ENCODE peak calls at places on chromosomes 16 and 17, in four cellular contexts. G is IMR-90, O is right atrium auricular region, U is GM12864. N is an unnamed sample.

GRCh38 chr16:89216315-89217137 is 977 bp upstream of the ZNF778 start:
- DNase-seq in G (peak; percentile 77), O (peak; percentile 86), U (peak; percentile 52), N (peak; percentile 80)

GRCh38 chr16:2905241-2905987 is 6.3 kb upstream of the FLYWCH1 start:
- DNase-seq in O (peak; percentile 100), G (peak; percentile 99), U (peak; percentile 94), N (peak; percentile 100)

GRCh38 chr16:74862743-74863244 is 88.2 kb upstream of the FA2H start:
- DNase-seq in G (peak; percentile 47), U (no peak), O (no peak), N (no peak)

GRCh38 chr17:42310281-42311156 is 22.2 kb downstream of the STAT5A start:
- DNase-seq in G (no peak), U (no peak), O (no peak), N (no peak)

GRCh38 chr16:57159447-57159846 is 26.4 kb downstream of the PSME3IP1 start:
- DNase-seq in G (no peak), O (no peak), U (no peak), N (no peak)

GRCh38 chr17:10327640-10328039 is 45.2 kb downstream of the MYH13 start:
- DNase-seq in U (peak; percentile 39), G (peak; percentile 73), O (peak; percentile 83), N (peak; percentile 95)

GRCh38 chr17:16987830-16988601 is 16.1 kb upstream of the TNFRSF13B start:
- DNase-seq in O (peak; percentile 84), G (peak; percentile 75), U (peak; percentile 98), N (peak; percentile 92)

GRCh38 chr17:41734949-41735313 is 488 bp upstream of the HAP1 start:
- DNase-seq in U (no peak), O (no peak), G (peak; percentile 6), N (no peak)

GRCh38 chr17:7477392-7478275 is 1.8 kb downstream of the ZBTB4 start:
- DNase-seq in O (peak; percentile 73), U (no peak), G (peak; percentile 95), N (no peak)

GRCh38 chr17:15947331-15947730 is 2.4 kb downstream of the ADORA2B start:
- DNase-seq in G (peak; percentile 48), U (no peak), O (no peak), N (no peak)

GRCh38 chr17:69764137-69764536 is 310.9 kb upstream of the KCNJ16 start:
- DNase-seq in U (no peak), O (no peak), G (peak; percentile 21), N (no peak)

GRCh38 chr17:74567397-74567796 is at the start of gene CD300H:
- DNase-seq in U (no peak), O (no peak), G (no peak), N (no peak)

GRCh38 chr17:28526381-28526780 is 20.2 kb downstream of the FOXN1 start:
- DNase-seq in U (no peak), G (no peak), O (no peak), N (no peak)

GRCh38 chr16:89476811-89477261 is 13.5 kb downstream of the ANKRD11 start:
- DNase-seq in U (no peak), G (no peak), O (no peak), N (no peak)

GRCh38 chr16:11347831-11348230 is 2.6 kb downstream of the RMI2 start:
- DNase-seq in G (no peak), U (no peak), O (no peak), N (no peak)

GRCh38 chr16:89565256-89565505 is 4.7 kb downstream of the RPL13 start:
- DNase-seq in U (no peak), G (no peak), O (no peak), N (no peak)

GRCh38 chr17:58968662-58969061 is 138.0 kb downstream of the TRIM37 start:
- DNase-seq in U (no peak), O (no peak), G (peak; percentile 12), N (no peak)

GRCh38 chr16:1070084-1070987 is 2.2 kb upstream of the SSTR5 start:
- DNase-seq in O (no peak), G (no peak), U (no peak), N (no peak)

GRCh38 chr16:49961087-49961486 is 63.9 kb upstream of the CNEP1R1 start:
- DNase-seq in O (no peak), G (peak; percentile 3), U (no peak), N (no peak)

GRCh38 chr17:58121925-58122324 is 26.3 kb upstream of the OR4D1 start:
- DNase-seq in U (no peak), G (peak; percentile 22), O (no peak), N (no peak)

GRCh38 chr17:40915721-40916256 is 21.7 kb downstream of the KRT23 start:
- DNase-seq in O (no peak), U (no peak), G (peak; percentile 77), N (no peak)

GRCh38 chr16:819336-819735 is 18.8 kb upstream of the GNG13 start:
- DNase-seq in U (no peak), O (no peak), G (no peak), N (no peak)

GRCh38 chr16:35249051-35249450 is 1789.6 kb downstream of the TP53TG3F start:
- DNase-seq in O (no peak), U (no peak), G (no peak), N (no peak)

GRCh38 chr17:41734139-41734948 is at the start of gene HAP1:
- DNase-seq in G (peak; percentile 8), U (no peak), O (no peak), N (no peak)

GRCh38 chr16:75593825-75594820 is 27.9 kb downstream of the GABARAPL2 start:
- DNase-seq in O (no peak), G (peak; percentile 83), U (no peak), N (no peak)

GRCh38 chr17:51060396-51060795 is 60.3 kb downstream of the SPAG9 start:
- DNase-seq in U (no peak), O (no peak), G (no peak), N (no peak)

GRCh38 chr17:60744355-60744958 is 66.8 kb downstream of the BCAS3 start:
- DNase-seq in U (no peak), G (peak; percentile 24), O (no peak), N (no peak)

GRCh38 chr17:45333702-45334092 is 16.9 kb upstream of the MAP3K14 start:
- DNase-seq in O (peak; percentile 26), U (no peak), G (no peak), N (no peak)

GRCh38 chr17:66507982-66508760 is 205.8 kb downstream of the PRKCA start:
- DNase-seq in O (no peak), U (no peak), G (no peak), N (no peak)

GRCh38 chr17:17698869-17699351 is 17.7 kb downstream of the RAI1 start:
- DNase-seq in O (no peak), U (no peak), G (peak; percentile 41), N (no peak)

GRCh38 chr17:76696763-76697701 is 13.7 kb downstream of the MXRA7 start:
- DNase-seq in U (peak; percentile 52), O (peak; percentile 88), G (no peak), N (no peak)

GRCh38 chr17:13153036-13153435 is 135.2 kb upstream of the ELAC2 start:
- DNase-seq in G (peak; percentile 59), U (no peak), O (no peak), N (no peak)

GRCh38 chr17:21286066-21286770 is 1.7 kb downstream of the MAP2K3 start:
- DNase-seq in U (no peak), O (peak; percentile 99), G (peak; percentile 99), N (peak; percentile 92)

GRCh38 chr17:37708616-37709212 is 36.1 kb downstream of the HNF1B start:
- DNase-seq in G (peak; percentile 53), O (no peak), U (no peak), N (no peak)

GRCh38 chr16:87178177-87178863 is 138.9 kb downstream of the C16orf95 start:
- DNase-seq in U (no peak), O (no peak), G (no peak), N (no peak)

GRCh38 chr17:47821424-47822379 is at the start of gene OSBPL7:
- DNase-seq in O (peak; percentile 74), G (peak; percentile 87), U (peak; percentile 41), N (peak; percentile 90)

GRCh38 chr17:15966183-15966878 is 21.4 kb downstream of the ADORA2B start:
- DNase-seq in U (no peak), G (peak; percentile 35), O (no peak), N (no peak)

GRCh38 chr16:79076039-79076767 is 524.3 kb downstream of the MAF start:
- DNase-seq in U (no peak), G (no peak), O (no peak), N (no peak)

GRCh38 chr17:35749560-35750412 is 3.3 kb downstream of the GAS2L2 start:
- DNase-seq in G (peak; percentile 20), U (no peak), O (no peak), N (no peak)

DNA sequence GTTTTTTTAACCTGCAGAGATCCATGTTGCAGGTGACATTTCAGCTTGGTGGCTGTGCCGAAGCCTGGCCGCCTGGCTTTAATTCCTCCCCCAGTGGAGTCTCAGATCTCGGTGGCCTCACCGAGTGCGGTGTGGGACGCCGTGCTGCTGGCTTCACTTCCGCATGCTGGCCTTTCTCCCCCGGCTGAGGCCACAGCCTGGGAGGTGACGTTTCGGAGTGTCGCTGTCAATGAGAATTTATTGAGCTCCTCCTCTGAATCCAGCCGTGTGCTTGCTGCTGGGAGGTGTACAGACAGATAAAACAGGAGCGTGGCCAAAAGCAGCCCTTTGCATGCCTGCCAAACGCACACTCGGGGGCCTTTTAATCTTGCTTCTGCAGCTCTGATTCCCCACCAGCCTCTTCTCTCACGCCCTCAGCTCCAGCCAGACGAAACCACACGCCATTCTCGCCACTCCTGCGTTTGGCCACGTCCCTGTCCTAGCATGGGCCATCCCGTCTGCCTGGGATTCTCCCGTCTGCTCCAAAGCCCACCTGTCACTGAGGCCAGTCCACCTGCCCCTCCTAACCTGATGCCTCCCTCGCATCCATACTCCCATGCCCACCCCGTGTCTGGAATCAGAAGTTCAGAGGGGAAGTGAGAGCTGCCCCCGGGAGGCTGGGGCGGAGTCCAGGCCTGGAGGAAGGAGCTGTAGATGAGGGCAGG is 3.6 kb downstream of the GSE1 start:
- DNase-seq in O (no peak), G (no peak), U (peak; percentile 31), N (peak; percentile 32)
- H3K4me3 ChIP-seq in O (peak overlapping the region; percentile 13), G (no peak overlapping the region), U (peak overlapping the region; percentile 35), N (no peak overlapping the region)

GRCh38 chr17:81391268-81391963 is 3.8 kb upstream of the BAHCC1 start:
- DNase-seq in O (no peak), G (no peak), U (no peak), N (no peak)
- H3K4me3 ChIP-seq in O (peak overlapping the region; percentile 77), G (peak overlapping the region; percentile 47), U (no peak overlapping the region), N (no peak overlapping the region)

DNA sequence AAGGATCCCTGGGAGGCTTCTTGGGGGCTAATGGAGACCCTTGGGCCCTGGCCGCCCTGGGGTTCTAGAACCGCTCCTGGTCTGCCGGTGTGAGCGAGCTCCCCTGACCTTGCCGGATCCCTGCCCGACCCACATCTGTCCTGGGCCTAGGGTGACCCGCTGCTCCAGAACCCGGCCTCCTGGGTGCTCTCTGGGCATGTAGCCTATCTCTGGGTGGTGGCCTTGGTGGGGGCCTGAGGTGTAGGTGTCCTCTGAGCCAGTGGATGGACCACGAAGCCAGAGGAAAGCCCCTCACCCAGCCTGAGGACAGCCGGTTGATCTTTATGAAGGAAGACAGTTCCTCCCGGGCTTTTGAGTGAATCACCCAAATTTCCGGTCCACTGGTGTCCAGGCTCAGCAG is 10.7 kb upstream of the GSE1 start:
- DNase-seq in O (no peak), G (no peak), U (no peak), N (no peak)
- H3K4me3 ChIP-seq in O (no peak overlapping the region), G (no peak overlapping the region), U (no peak overlapping the region), N (no peak overlapping the region)

GRCh38 chr17:64984181-64984580 is 64.9 kb upstream of the LRRC37A3 start:
- DNase-seq in G (no peak), O (no peak), U (no peak), N (no peak)
- H3K4me3 ChIP-seq in G (no peak overlapping the region), O (no peak overlapping the region), U (no peak overlapping the region), N (no peak overlapping the region)

N was measured in lower leg skin.